ENCODE peak calls at places on chromosomes 4 and X, in ten cellular contexts. C is activated naive CD8-positive, alpha-beta T cell treated with anti-CD3 and anti-CD28 coated beads, Interleukin-2, amount 50 U/mL, for 24 hours; J is A549; L is HFF-Myc; M is posterior cingulate gyrus; K is T-cell; F is CD8-positive, alpha-beta memory T cell; Y is activated CD4-positive, alpha-beta T cell treated with anti-CD3 and anti-CD28 coated beads for 1 hour; V is astrocyte of the spinal cord; E is NCI-H1436. O is an unnamed sample.

GRCh38 chr4:175413561-175413960 is 398.5 kb downstream of the GPM6A start:
- DNase-seq in C (no peak), J (no peak), L (no peak), M (no peak), K (no peak), F (no peak), Y (no peak), V (peak; percentile 94), E (no peak), O (no peak)

GRCh38 chrX:136219893-136220292 is 31.3 kb downstream of the MAP7D3 start:
- DNase-seq in C (no peak), J (no peak), L (no peak), M (no peak), K (no peak), F (no peak), Y (no peak), V (no peak), E (no peak), O (no peak)

GRCh38 chrX:10021461-10022272 is 54.5 kb downstream of the CLDN34 start:
- DNase-seq in C (no peak), J (no peak), L (no peak), M (no peak), K (no peak), F (no peak), Y (no peak), V (no peak), E (no peak), O (no peak)

GRCh38 chr4:157423526-157424020 is 203.0 kb downstream of the GRIA2 start:
- DNase-seq in C (no peak), J (no peak), L (no peak), M (no peak), K (no peak), F (no peak), Y (no peak), V (no peak), E (no peak), O (no peak)

GRCh38 chr4:10722957-10723356 is 38.4 kb upstream of the CLNK start:
- DNase-seq in C (no peak), J (no peak), L (no peak), M (no peak), K (no peak), F (no peak), Y (no peak), V (no peak), E (no peak), O (no peak)

GRCh38 chrX:136488706-136489105 is 959 bp downstream of the BRS3 start:
- DNase-seq in C (no peak), J (no peak), L (no peak), M (no peak), K (no peak), F (no peak), Y (no peak), V (no peak), E (no peak), O (no peak)

GRCh38 chr4:84799318-84799717 is 167.2 kb downstream of the WDFY3 start:
- DNase-seq in C (no peak), J (no peak), L (no peak), M (no peak), K (no peak), F (no peak), Y (no peak), V (no peak), E (no peak), O (no peak)

GRCh38 chrX:46251755-46252154 is 293.5 kb downstream of the ZNF674 start:
- DNase-seq in C (no peak), J (peak; percentile 5), L (peak; percentile 12), M (no peak), K (no peak), F (no peak), Y (no peak), V (peak; percentile 42), E (no peak), O (no peak)

GRCh38 chr4:48372272-48372671 is 30.9 kb downstream of the SLAIN2 start:
- DNase-seq in C (no peak), J (no peak), L (no peak), M (no peak), K (no peak), F (no peak), Y (no peak), V (no peak), E (no peak), O (no peak)

GRCh38 chr4:55837903-55838302 is 15.5 kb upstream of the EXOC1 start:
- DNase-seq in C (no peak), J (no peak), L (no peak), M (no peak), K (no peak), F (no peak), Y (no peak), V (no peak), E (no peak), O (no peak)

O was measured in amniotic stem cell.